ENCODE peak calls at places on chromosomes 11 and 22, in ten cellular contexts. E, D, L, O, G, R, M, J, V and T are unnamed samples. For H3K4me1, the result is how much of the 10 kb centered on the place peaks cover.

GRCh38 chr11:20137637-20138036 is 22.6 kb downstream of the DBX1 start:
- DNase-seq in R (no peak), M (no peak), J (no peak), D (no peak), G (no peak), O (no peak), E (no peak), V (no peak), L (no peak), T (no peak)

GRCh38 chr22:49936973-49937757 is 18.7 kb downstream of the CRELD2 start:
- DNase-seq in L (no peak), D (no peak), O (peak), R (no peak), E (no peak), J (no peak), M (no peak), G (peak), V (no peak), T (no peak)

GRCh38 chr11:44694443-44694842 is 32.3 kb upstream of the TSPAN18 start:
- DNase-seq in G (no peak), J (no peak), M (peak), L (no peak), R (no peak), O (no peak), E (no peak), V (no peak), D (no peak), T (peak)

GRCh38 chr11:78460468-78460867 is 42.8 kb upstream of the GAB2 start:
- DNase-seq in O (no peak), R (no peak), J (no peak), D (no peak), E (no peak), V (peak), M (no peak), G (no peak), L (no peak), T (no peak)

GRCh38 chr11:60119708-60120107 is 31.2 kb downstream of the MS4A2 start:
- DNase-seq in M (no peak), L (no peak), D (no peak), J (no peak), V (no peak), R (no peak), O (no peak), G (no peak), E (no peak), T (no peak)

GRCh38 chr22:19506212-19506611 is 18.0 kb downstream of the CLDN5 start:
- DNase-seq in J (no peak), R (no peak), O (no peak), L (no peak), G (no peak), E (no peak), M (no peak), V (no peak), D (no peak), T (no peak)

GRCh38 chr11:75214411-75214821 is 26.2 kb upstream of the TPBGL start:
- DNase-seq in L (peak), M (peak), R (peak), J (peak), O (peak), E (peak), V (peak), G (peak), D (peak), T (peak)

GRCh38 chr11:61493832-61494231 is 14.7 kb upstream of the LRRC10B start:
- DNase-seq in G (no peak), O (no peak), M (no peak), J (no peak), D (no peak), E (no peak), V (no peak), R (no peak), L (no peak), T (no peak)

GRCh38 chr11:74849525-74850391 is 99.1 kb downstream of the XRRA1 start:
- DNase-seq in J (peak), G (no peak), M (no peak), D (no peak), V (peak), E (no peak), O (no peak), R (no peak), L (peak), T (no peak)

GRCh38 chr22:48449466-48450187 is 1378.0 kb downstream of the BRD1 start:
- DNase-seq in R (no peak), E (no peak), M (no peak), O (no peak), J (no peak), D (no peak), V (peak), G (no peak), L (no peak), T (no peak)

GRCh38 chr22:35457729-35458546 is 58.0 kb downstream of the MCM5 start:
- DNase-seq in E (no peak), R (no peak), M (no peak), G (no peak), V (peak), J (no peak), D (no peak), O (no peak), L (no peak), T (no peak)

GRCh38 chr11:106424111-106424510 is 346.6 kb downstream of the AASDHPPT start:
- DNase-seq in D (no peak), V (peak), G (no peak), R (no peak), L (no peak), O (no peak), E (no peak), J (no peak), M (no peak), T (no peak)

GRCh38 chr11:31408205-31408604 is 38.5 kb downstream of the DNAJC24 start:
- DNase-seq in V (no peak), E (no peak), R (no peak), O (no peak), G (no peak), J (no peak), D (no peak), L (no peak), M (no peak), T (no peak)

GRCh38 chr11:43868852-43869567 is 11.6 kb upstream of the ALKBH3 start:
- DNase-seq in L (no peak), V (peak), R (peak), D (peak), O (no peak), E (peak), G (no peak), J (no peak), M (peak), T (no peak)

GRCh38 chr11:31366795-31367194 is 2.7 kb downstream of the DCDC1 start:
- DNase-seq in L (no peak), O (no peak), D (no peak), J (no peak), V (no peak), M (peak), E (no peak), G (no peak), R (peak), T (peak)

GRCh38 chr11:65118097-65118837 is 766 bp upstream of the ZNHIT2 start:
- DNase-seq in J (no peak), O (no peak), R (no peak), L (no peak), G (no peak), M (no peak), V (no peak), D (no peak), E (no peak), T (no peak)

GRCh38 chr11:74546752-74547151 is 45.6 kb upstream of the POLD3 start:
- DNase-seq in E (no peak), V (no peak), G (no peak), L (no peak), J (no peak), R (no peak), O (no peak), D (no peak), M (no peak), T (no peak)

GRCh38 chr22:44663256-44663999 is 38.6 kb upstream of the PRR5 start:
- DNase-seq in V (no peak), J (no peak), G (no peak), O (no peak), L (no peak), M (no peak), D (no peak), E (no peak), R (peak), T (no peak)
- H3K27ac ChIP-seq in V (no peak), J (no peak), G (no peak), O (peak), L (no peak), M (peak), D (no peak), E (no peak), R (no peak), T (peak)

GRCh38 chr22:37052386-37053309 is 1.1 kb downstream of the KCTD17 start:
- DNase-seq in O (no peak), L (no peak), D (no peak), V (no peak), G (no peak), E (no peak), M (no peak), R (no peak), J (no peak), T (no peak)
- H3K4me3 ChIP-seq in O (peak), L (peak), D (peak), V (peak), G (no peak), E (no peak), M (peak), R (peak), J (peak), T (peak)

DNA sequence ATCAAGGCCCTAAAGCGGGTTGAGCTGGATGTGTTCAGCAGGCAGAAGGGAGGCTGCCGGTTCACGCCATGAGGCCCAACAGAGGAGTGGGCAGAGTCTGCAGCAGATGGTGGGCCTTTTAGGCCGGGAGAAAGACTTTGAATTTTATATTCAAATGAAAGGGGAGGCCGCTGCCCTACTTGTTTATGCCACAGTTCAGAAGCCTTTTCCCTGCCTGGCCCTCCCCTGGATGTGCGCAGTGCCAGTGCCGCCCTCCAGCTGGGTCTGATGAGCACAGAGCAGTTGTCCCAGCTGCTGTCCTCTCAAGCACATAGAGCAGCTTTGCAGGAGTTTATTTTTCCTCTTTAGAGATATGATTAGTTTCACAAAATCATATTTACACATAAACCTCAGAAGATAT is 46.8 kb upstream of the TTC12 start:
- DNase-seq in G (no peak), V (no peak), R (no peak), E (no peak), M (no peak), L (no peak), J (no peak), D (no peak), O (no peak), T (no peak)
- H3K4me1 ChIP-seq in G (under half), V (under half), R (under half), E (under half), M (under half), L (under half), J (under half), D (under half), O (under half), T (under half)

DNA sequence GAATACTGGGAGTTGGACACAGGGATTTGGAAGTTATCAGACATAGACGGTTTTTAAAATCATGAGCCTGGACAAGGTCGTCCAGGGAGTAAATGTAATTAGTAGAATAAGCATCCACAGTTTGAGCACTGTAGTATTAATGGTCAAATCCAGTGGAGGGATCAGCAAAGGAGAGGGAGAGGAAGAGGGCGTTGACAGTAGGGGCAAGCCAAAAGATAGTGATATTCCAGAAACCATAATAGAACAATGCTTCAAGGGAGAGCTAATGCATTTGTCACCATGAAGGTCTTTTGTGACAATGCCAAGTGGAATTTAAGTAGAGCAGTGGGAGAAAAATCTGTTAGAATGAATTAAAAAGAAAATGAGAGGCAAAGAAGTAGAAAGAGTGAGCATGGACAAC is 68.9 kb upstream of the SLC5A12 start:
- DNase-seq in O (no peak), V (no peak), G (no peak), D (no peak), E (no peak), R (no peak), L (no peak), J (no peak), M (no peak), T (no peak)
- H3K27ac ChIP-seq in O (no peak), V (no peak), G (no peak), D (no peak), E (no peak), R (no peak), L (no peak), J (no peak), M (no peak), T (no peak)

DNA sequence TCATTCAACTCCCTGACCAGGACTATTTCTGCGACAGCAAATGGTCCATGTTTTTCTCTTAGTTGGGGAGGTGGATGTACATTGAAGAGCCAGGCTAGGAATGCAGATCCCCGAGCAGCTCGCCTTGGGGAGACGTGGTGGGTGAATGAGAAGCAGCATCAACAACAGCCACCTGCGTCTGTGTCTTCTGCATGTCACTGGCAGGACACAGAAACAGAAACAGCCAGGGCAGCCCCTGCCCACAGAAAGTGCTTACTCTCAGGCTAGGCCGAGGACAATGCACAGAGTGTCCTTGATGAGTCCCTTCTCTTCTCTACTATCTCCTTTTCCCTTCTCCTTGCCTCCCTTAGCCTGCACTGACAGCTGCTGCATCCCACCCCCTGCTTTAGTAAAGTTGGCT is 541.9 kb upstream of the CADM1 start:
- DNase-seq in G (no peak), J (no peak), L (no peak), M (no peak), R (no peak), O (no peak), D (no peak), E (no peak), V (no peak), T (no peak)
- H3K4me3 ChIP-seq in G (no peak), J (no peak), L (no peak), M (no peak), R (no peak), O (no peak), D (no peak), E (no peak), V (no peak), T (no peak)